ENCODE peak calls at places on chromosomes 6 and 20, in nine cellular contexts. G is spleen, N is foreskin fibroblast, K is MCF 10A, H is endothelial cell, A is BE2C, I is HFFc6, Y is glutamatergic neuron, V is fibroblast of pulmonary artery. B is an unnamed sample.

GRCh38 chr20:57260959-57261357 is 5.5 kb downstream of the BMP7 start:
- DNase-seq in K (no peak), N (no peak), H (no peak), A (no peak), G (no peak), I (no peak), Y (no peak), V (no peak), B (no peak)

GRCh38 chr6:147029923-147030322 is 174.3 kb upstream of the STXBP5 start:
- DNase-seq in A (no peak), H (no peak), N (no peak), Y (no peak), V (peak; percentile 18), G (no peak), I (no peak), K (no peak), B (no peak)

GRCh38 chr6:100116409-100117194 is 122.6 kb upstream of the MCHR2 start:
- DNase-seq in I (peak; percentile 74), A (peak; percentile 48), Y (peak; percentile 51), K (peak; percentile 74), V (peak; percentile 84), N (peak; percentile 65), H (peak; percentile 55), G (no peak), B (peak; percentile 57)

GRCh38 chr20:15639839-15640238 is 933.4 kb downstream of the KIF16B start:
- DNase-seq in A (no peak), H (no peak), I (no peak), N (no peak), Y (no peak), V (no peak), K (no peak), G (no peak), B (no peak)

GRCh38 chr6:64013061-64013410 is 377.4 kb downstream of the PHF3 start:
- DNase-seq in G (no peak), Y (no peak), K (no peak), V (peak; percentile 55), A (peak; percentile 34), I (no peak), H (no peak), N (no peak), B (no peak)

GRCh38 chr20:50821257-50821921 is 26.5 kb downstream of the BCAS4 start:
- DNase-seq in I (no peak), A (no peak), N (no peak), V (no peak), Y (no peak), K (no peak), H (no peak), G (no peak), B (no peak)

GRCh38 chr20:62362991-62363919 is 3.9 kb downstream of the LAMA5 start:
- DNase-seq in G (no peak), K (peak; percentile 42), A (peak; percentile 52), N (no peak), V (no peak), I (no peak), H (no peak), Y (peak; percentile 45), B (no peak)

GRCh38 chr6:11218827-11219826 is 13.3 kb downstream of the NEDD9 start:
- DNase-seq in H (peak; percentile 47), G (no peak), V (peak; percentile 94), K (no peak), A (no peak), N (no peak), I (no peak), Y (no peak), B (no peak)

DNA sequence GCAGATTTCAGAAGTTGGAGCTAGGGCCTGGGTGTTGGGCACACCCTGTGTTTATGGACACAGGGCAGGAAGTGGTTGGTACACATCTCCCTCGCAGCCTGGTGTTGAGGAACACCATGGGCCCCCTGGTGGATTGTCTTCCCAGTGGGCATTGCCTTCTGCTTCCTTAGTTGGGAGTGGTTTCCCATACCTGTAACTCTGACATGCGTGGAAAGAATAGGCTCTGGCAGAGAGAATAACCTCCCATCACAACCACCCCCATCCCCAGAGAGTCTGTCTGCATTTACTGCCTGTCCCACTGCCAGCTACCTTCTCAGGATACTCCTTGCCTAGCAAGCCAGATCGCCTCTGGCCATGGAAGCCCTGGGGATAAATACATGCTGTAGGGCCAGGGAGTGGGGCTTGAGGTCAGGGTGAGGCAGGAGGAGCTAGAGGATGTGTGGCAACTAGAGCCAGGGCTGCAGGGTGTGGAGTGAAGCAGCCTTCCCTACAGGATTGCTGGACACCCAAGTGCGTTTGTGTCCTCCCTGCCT is 14.7 kb downstream of the LRRC73 start:
- DNase-seq in H (no peak), V (no peak), Y (no peak), G (no peak), A (no peak), I (peak; percentile 39), K (peak; percentile 76), N (no peak), B (no peak)
- TF ChIP-seq CTCF in H (peak; percentile 18), V (peak; percentile 20), Y (no peak), G (no peak), A (peak; percentile 21), I (peak; percentile 68), K (peak; percentile 30), N (no peak), B (peak; percentile 8)

DNA sequence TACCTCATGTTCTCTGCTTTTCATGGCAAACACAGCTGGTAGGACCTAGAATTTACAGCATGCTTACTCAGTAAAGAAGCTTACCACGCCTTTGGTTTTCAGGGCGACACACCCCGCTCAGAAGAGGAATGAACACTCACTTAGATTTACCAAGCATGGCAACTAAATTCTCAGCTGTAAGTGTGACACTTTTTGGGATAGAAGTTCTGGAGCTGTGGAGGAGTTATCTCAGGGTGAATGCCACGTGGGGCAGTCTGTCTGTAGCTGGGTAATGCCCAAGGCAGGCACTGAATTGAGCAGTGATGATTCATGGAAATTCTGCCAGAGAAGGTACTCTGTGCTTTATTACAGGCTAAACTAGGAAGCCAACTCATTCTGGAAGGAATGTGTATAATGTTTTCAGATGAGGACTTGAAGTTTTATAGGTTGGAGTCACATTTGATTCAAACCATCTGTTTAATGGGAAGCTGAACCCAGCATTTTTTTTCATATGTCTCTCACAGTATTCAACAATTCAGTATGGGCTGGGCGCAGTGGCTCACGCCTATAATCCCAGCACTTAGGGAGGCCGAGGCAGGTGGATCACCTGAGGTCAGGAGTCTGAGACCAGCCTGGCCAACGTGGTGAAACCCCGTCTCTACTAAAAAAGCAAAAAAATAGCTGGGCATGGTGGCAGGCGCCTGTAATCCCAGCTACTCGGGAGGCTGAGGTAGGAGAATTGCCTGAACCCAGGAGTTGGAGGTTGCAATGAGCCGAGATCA is 3.5 kb upstream of the PRIM2 start:
- DNase-seq in V (peak; percentile 96), A (no peak), Y (no peak), H (no peak), K (peak; percentile 82), G (no peak), N (peak; percentile 99), I (peak; percentile 100), B (peak; percentile 94)
- TF ChIP-seq CTCF in V (no peak), A (no peak), Y (no peak), H (no peak), K (no peak), G (no peak), N (peak; percentile 3), I (peak; percentile 39), B (no peak)

DNA sequence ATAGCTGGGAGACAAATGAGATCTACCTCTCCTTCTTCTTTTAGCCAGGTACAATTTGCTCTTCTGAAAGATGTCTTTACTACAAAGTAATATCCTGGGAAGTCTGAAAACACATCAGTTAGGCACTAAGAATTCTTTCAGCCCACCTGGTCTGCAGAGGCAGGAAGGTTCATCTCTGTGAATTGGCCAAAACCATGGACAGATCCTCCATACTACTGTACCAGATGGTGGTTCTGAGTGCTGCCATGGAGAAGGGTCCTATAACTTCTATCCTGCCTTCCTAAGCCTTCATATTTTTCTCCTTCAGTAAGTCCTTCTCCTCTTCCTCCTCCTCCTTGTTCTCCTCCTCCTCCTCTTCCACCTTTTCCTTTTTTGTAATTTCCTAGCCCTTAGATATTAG is 11.7 kb upstream of the PCSK2 start:
- DNase-seq in K (no peak), Y (no peak), N (no peak), A (no peak), G (no peak), I (no peak), H (no peak), V (no peak), B (no peak)
- TF ChIP-seq CTCF in K (no peak), Y (no peak), N (no peak), A (no peak), G (no peak), I (no peak), H (no peak), V (no peak), B (no peak)

GRCh38 chr6:34144581-34145160 is 1.2 kb downstream of the GRM4 start:
- DNase-seq in N (no peak), I (no peak), K (no peak), G (peak; percentile 66), H (no peak), Y (peak; percentile 43), A (peak; percentile 21), V (no peak), B (no peak)

GRCh38 chr6:34142599-34142998 is 3.3 kb downstream of the GRM4 start:
- DNase-seq in A (no peak), V (no peak), N (no peak), G (no peak), K (no peak), Y (peak; percentile 72), H (no peak), I (no peak), B (no peak)

GRCh38 chr6:34145161-34146020 is 496 bp downstream of the GRM4 start:
- DNase-seq in N (peak; percentile 59), G (peak; percentile 80), Y (peak; percentile 64), H (peak; percentile 47), V (peak; percentile 40), I (no peak), K (peak; percentile 14), A (peak; percentile 55), B (no peak)

GRCh38 chr6:34143196-34143883 is 2.5 kb downstream of the GRM4 start:
- DNase-seq in G (peak; percentile 51), H (no peak), V (no peak), Y (peak; percentile 28), I (no peak), N (no peak), A (no peak), K (no peak), B (no peak)

GRCh38 chr6:34143884-34144580 is 1.9 kb downstream of the GRM4 start:
- DNase-seq in V (no peak), N (no peak), I (no peak), G (peak; percentile 79), K (no peak), A (peak; percentile 82), Y (peak; percentile 91), H (peak; percentile 79), B (no peak)
- TF ChIP-seq CTCF in V (no peak), N (peak; percentile 3), I (peak; percentile 38), G (no peak), K (no peak), A (peak; percentile 52), Y (peak; percentile 68), H (peak; percentile 25), B (no peak)

GRCh38 chr6:53151676-53152075 is 3.0 kb upstream of the GCM1 start:
- DNase-seq in V (no peak), A (peak; percentile 16), G (no peak), I (no peak), Y (no peak), N (no peak), H (peak; percentile 46), K (peak; percentile 18), B (no peak)
- TF ChIP-seq CTCF in V (peak; percentile 35), A (peak; percentile 49), G (no peak), I (peak; percentile 54), Y (no peak), N (peak; percentile 25), H (peak; percentile 21), K (no peak), B (peak; percentile 6)